ENCODE peak calls at places on chromosomes 12 and 14, in ten cellular contexts. G is NCI-H146; U is NCI-H2081 treated with DMSO at 0.1 percent for 48 hours; I is EL; T is skeletal muscle cell; Q is stimulated activated CD4-positive, alpha-beta T cell treated with anti-CD3 and anti-CD28 coated beads, TNF-alpha, amount 100 ng/mL, for 24 hours; R is fibroblast of gingiva; L is occipital lobe; C is GF-D8; Y is AG10803. P is an unnamed sample.

GRCh38 chr12:59823535-59823934 is 227.7 kb downstream of the SLC16A7 start:
- DNase-seq in L (no peak), I (peak), Y (no peak), C (no peak), Q (no peak), T (no peak), G (no peak), R (no peak), U (no peak), P (no peak)

GRCh38 chr14:89598548-89599186 is 181.6 kb upstream of the FOXN3 start:
- DNase-seq in G (no peak), T (no peak), L (no peak), C (no peak), U (no peak), Y (peak), I (no peak), Q (no peak), R (no peak), P (no peak)

GRCh38 chr14:96455588-96455987 is 46.6 kb upstream of the PAPOLA start:
- DNase-seq in I (peak), T (no peak), Q (no peak), Y (peak), U (no peak), C (no peak), L (no peak), G (no peak), R (no peak), P (no peak)

GRCh38 chr12:57489157-57489641 is 1.3 kb downstream of the MARS1 start:
- DNase-seq in G (no peak), R (no peak), L (no peak), T (no peak), Q (no peak), Y (peak), C (no peak), U (no peak), I (peak), P (no peak)

GRCh38 chr12:103728323-103728722 is 112.7 kb downstream of the NT5DC3 start:
- DNase-seq in R (peak), U (no peak), C (no peak), L (no peak), I (peak), Q (no peak), T (peak), Y (peak), G (no peak), P (no peak)

GRCh38 chr14:100078997-100079561 is 13.9 kb downstream of the EVL start:
- DNase-seq in C (peak), Y (peak), U (no peak), T (peak), I (peak), G (no peak), R (peak), Q (peak), L (no peak), P (no peak)

GRCh38 chr12:68291396-68292036 is 38.1 kb upstream of the IL22 start:
- DNase-seq in G (no peak), Q (no peak), Y (no peak), U (no peak), T (no peak), L (no peak), I (no peak), C (no peak), R (no peak), P (no peak)

GRCh38 chr12:88723219-88723618 is 142.9 kb upstream of the KITLG start:
- DNase-seq in Y (peak), C (no peak), T (peak), R (peak), U (no peak), L (no peak), Q (no peak), G (no peak), I (peak), P (no peak)

GRCh38 chr14:104429291-104429861 is 150.2 kb upstream of the C14orf180 start:
- DNase-seq in G (no peak), U (no peak), C (no peak), T (no peak), Y (no peak), I (no peak), Q (no peak), R (no peak), L (no peak), P (no peak)

GRCh38 chr14:51398898-51399297 is 158.9 kb downstream of the TMX1 start:
- DNase-seq in C (no peak), R (peak), U (no peak), G (no peak), Y (peak), Q (no peak), T (peak), L (no peak), I (peak), P (no peak)

GRCh38 chr14:64324461-64325255 is 30.5 kb upstream of the ESR2 start:
- DNase-seq in U (no peak), Q (no peak), T (peak), C (no peak), G (no peak), L (no peak), Y (peak), I (peak), R (peak), P (no peak)

GRCh38 chr12:24948816-24949722 is at the start of gene BCAT1:
- DNase-seq in T (peak), I (peak), L (no peak), R (peak), C (peak), G (no peak), Q (peak), Y (peak), U (no peak), P (peak)

P was measured in prostate gland.